ENCODE peak calls at places on chromosomes 7 and 10, in ten cellular contexts. One of them, this sample, is unnamed.

GRCh38 chr10:123689880-123690279 is 23.7 kb downstream of the GPR26 start:
- DNase-seq in OCI-LY7: no peak
- DNase-seq in psoas muscle: no peak
- DNase-seq in naive thymus-derived CD4-positive, alpha-beta T cell: no peak
- DNase-seq in aorta: no peak
- DNase-seq in keratinocyte: no peak
- DNase-seq in neural progenitor cell: no peak
- DNase-seq in stomach: no peak
- DNase-seq in CD8-positive, alpha-beta memory T cell: no peak
- DNase-seq in brain microvascular endothelial cell: no peak
- DNase-seq in this sample: no peak

GRCh38 chr10:5645375-5645774 is 21.0 kb downstream of the ASB13 start:
- DNase-seq in OCI-LY7: peak; percentile 83
- DNase-seq in neural progenitor cell: no peak
- DNase-seq in brain microvascular endothelial cell: no peak
- DNase-seq in keratinocyte: no peak
- DNase-seq in CD8-positive, alpha-beta memory T cell: no peak
- DNase-seq in psoas muscle: peak; percentile 65
- DNase-seq in stomach: peak; percentile 42
- DNase-seq in aorta: no peak
- DNase-seq in naive thymus-derived CD4-positive, alpha-beta T cell: no peak
- DNase-seq in this sample: no peak

GRCh38 chr7:19621740-19622139 is 87.1 kb downstream of the POLR1F start:
- DNase-seq in naive thymus-derived CD4-positive, alpha-beta T cell: no peak
- DNase-seq in psoas muscle: no peak
- DNase-seq in stomach: no peak
- DNase-seq in OCI-LY7: no peak
- DNase-seq in aorta: no peak
- DNase-seq in neural progenitor cell: no peak
- DNase-seq in CD8-positive, alpha-beta memory T cell: no peak
- DNase-seq in brain microvascular endothelial cell: peak; percentile 27
- DNase-seq in keratinocyte: no peak
- DNase-seq in this sample: peak; percentile 31

GRCh38 chr10:3786295-3786981 is 1.4 kb upstream of the KLF6 start:
- DNase-seq in keratinocyte: no peak
- DNase-seq in OCI-LY7: peak; percentile 33
- DNase-seq in neural progenitor cell: peak; percentile 52
- DNase-seq in psoas muscle: peak; percentile 68
- DNase-seq in naive thymus-derived CD4-positive, alpha-beta T cell: no peak
- DNase-seq in brain microvascular endothelial cell: no peak
- DNase-seq in stomach: no peak
- DNase-seq in CD8-positive, alpha-beta memory T cell: no peak
- DNase-seq in aorta: peak; percentile 76
- DNase-seq in this sample: no peak

GRCh38 chr10:132409667-132410028 is 12.6 kb downstream of the PWWP2B start:
- DNase-seq in psoas muscle: no peak
- DNase-seq in aorta: no peak
- DNase-seq in brain microvascular endothelial cell: no peak
- DNase-seq in CD8-positive, alpha-beta memory T cell: no peak
- DNase-seq in OCI-LY7: no peak
- DNase-seq in naive thymus-derived CD4-positive, alpha-beta T cell: no peak
- DNase-seq in neural progenitor cell: no peak
- DNase-seq in keratinocyte: no peak
- DNase-seq in stomach: no peak
- DNase-seq in this sample: no peak

GRCh38 chr10:5622586-5622985 is 43.8 kb downstream of the ASB13 start:
- DNase-seq in stomach: no peak
- DNase-seq in OCI-LY7: no peak
- DNase-seq in keratinocyte: no peak
- DNase-seq in brain microvascular endothelial cell: no peak
- DNase-seq in psoas muscle: no peak
- DNase-seq in CD8-positive, alpha-beta memory T cell: no peak
- DNase-seq in naive thymus-derived CD4-positive, alpha-beta T cell: no peak
- DNase-seq in neural progenitor cell: no peak
- DNase-seq in aorta: no peak
- DNase-seq in this sample: no peak

GRCh38 chr7:152709307-152710133 is 33.6 kb upstream of the XRCC2 start:
- DNase-seq in naive thymus-derived CD4-positive, alpha-beta T cell: no peak
- DNase-seq in stomach: no peak
- DNase-seq in neural progenitor cell: peak; percentile 37
- DNase-seq in brain microvascular endothelial cell: no peak
- DNase-seq in OCI-LY7: no peak
- DNase-seq in CD8-positive, alpha-beta memory T cell: no peak
- DNase-seq in psoas muscle: no peak
- DNase-seq in keratinocyte: no peak
- DNase-seq in aorta: no peak
- DNase-seq in this sample: no peak

GRCh38 chr7:73842248-73842895 is at the start of gene METTL27:
- DNase-seq in naive thymus-derived CD4-positive, alpha-beta T cell: peak; percentile 70
- DNase-seq in aorta: peak; percentile 96
- DNase-seq in brain microvascular endothelial cell: peak; percentile 91
- DNase-seq in keratinocyte: no peak
- DNase-seq in OCI-LY7: peak; percentile 95
- DNase-seq in neural progenitor cell: peak; percentile 97
- DNase-seq in psoas muscle: peak; percentile 96
- DNase-seq in stomach: peak; percentile 94
- DNase-seq in CD8-positive, alpha-beta memory T cell: peak; percentile 86
- DNase-seq in this sample: peak; percentile 68

GRCh38 chr7:72441791-72442190 is 29.7 kb upstream of the CALN1 start:
- DNase-seq in brain microvascular endothelial cell: peak; percentile 1
- DNase-seq in OCI-LY7: no peak
- DNase-seq in aorta: no peak
- DNase-seq in keratinocyte: no peak
- DNase-seq in neural progenitor cell: no peak
- DNase-seq in stomach: no peak
- DNase-seq in CD8-positive, alpha-beta memory T cell: no peak
- DNase-seq in naive thymus-derived CD4-positive, alpha-beta T cell: no peak
- DNase-seq in psoas muscle: no peak
- DNase-seq in this sample: no peak

GRCh38 chr7:159092701-159093121 is 52.0 kb downstream of the VIPR2 start:
- DNase-seq in aorta: peak; percentile 88
- DNase-seq in brain microvascular endothelial cell: no peak
- DNase-seq in CD8-positive, alpha-beta memory T cell: no peak
- DNase-seq in OCI-LY7: no peak
- DNase-seq in keratinocyte: no peak
- DNase-seq in stomach: peak; percentile 21
- DNase-seq in psoas muscle: no peak
- DNase-seq in naive thymus-derived CD4-positive, alpha-beta T cell: no peak
- DNase-seq in neural progenitor cell: no peak
- DNase-seq in this sample: no peak

GRCh38 chr10:80568306-80568705 is 30.6 kb downstream of the SH2D4B start:
- DNase-seq in CD8-positive, alpha-beta memory T cell: no peak
- DNase-seq in brain microvascular endothelial cell: no peak
- DNase-seq in neural progenitor cell: no peak
- DNase-seq in OCI-LY7: no peak
- DNase-seq in naive thymus-derived CD4-positive, alpha-beta T cell: no peak
- DNase-seq in stomach: no peak
- DNase-seq in aorta: no peak
- DNase-seq in psoas muscle: no peak
- DNase-seq in keratinocyte: no peak
- DNase-seq in this sample: no peak

GRCh38 chr10:31602541-31603244 is 283.7 kb downstream of the ZEB1 start:
- DNase-seq in stomach: peak; percentile 54
- DNase-seq in CD8-positive, alpha-beta memory T cell: no peak
- DNase-seq in psoas muscle: peak; percentile 95
- DNase-seq in OCI-LY7: no peak
- DNase-seq in naive thymus-derived CD4-positive, alpha-beta T cell: no peak
- DNase-seq in neural progenitor cell: peak; percentile 83
- DNase-seq in keratinocyte: peak; percentile 4
- DNase-seq in aorta: peak; percentile 90
- DNase-seq in brain microvascular endothelial cell: peak; percentile 60
- DNase-seq in this sample: peak; percentile 43

GRCh38 chr7:155778349-155778748 is 33.9 kb downstream of the SHH start:
- DNase-seq in stomach: peak; percentile 19
- DNase-seq in psoas muscle: no peak
- DNase-seq in neural progenitor cell: no peak
- DNase-seq in OCI-LY7: no peak
- DNase-seq in keratinocyte: no peak
- DNase-seq in naive thymus-derived CD4-positive, alpha-beta T cell: no peak
- DNase-seq in aorta: no peak
- DNase-seq in brain microvascular endothelial cell: no peak
- DNase-seq in CD8-positive, alpha-beta memory T cell: no peak
- DNase-seq in this sample: no peak

GRCh38 chr10:118408145-118408544 is 66.0 kb upstream of the FAM204A start:
- DNase-seq in aorta: no peak
- DNase-seq in brain microvascular endothelial cell: no peak
- DNase-seq in neural progenitor cell: no peak
- DNase-seq in keratinocyte: no peak
- DNase-seq in stomach: no peak
- DNase-seq in OCI-LY7: no peak
- DNase-seq in naive thymus-derived CD4-positive, alpha-beta T cell: no peak
- DNase-seq in CD8-positive, alpha-beta memory T cell: no peak
- DNase-seq in psoas muscle: no peak
- DNase-seq in this sample: no peak

GRCh38 chr7:81698965-81699364 is 70.9 kb downstream of the HGF start:
- DNase-seq in CD8-positive, alpha-beta memory T cell: no peak
- DNase-seq in psoas muscle: no peak
- DNase-seq in stomach: no peak
- DNase-seq in naive thymus-derived CD4-positive, alpha-beta T cell: no peak
- DNase-seq in aorta: no peak
- DNase-seq in OCI-LY7: no peak
- DNase-seq in brain microvascular endothelial cell: no peak
- DNase-seq in neural progenitor cell: no peak
- DNase-seq in keratinocyte: no peak
- DNase-seq in this sample: no peak
- H3K4me3 ChIP-seq in CD8-positive, alpha-beta memory T cell: no peak overlapping the region
- H3K4me3 ChIP-seq in psoas muscle: no peak overlapping the region
- H3K4me3 ChIP-seq in stomach: no peak overlapping the region
- H3K4me3 ChIP-seq in naive thymus-derived CD4-positive, alpha-beta T cell: no peak overlapping the region
- H3K4me3 ChIP-seq in aorta: no peak overlapping the region
- H3K4me3 ChIP-seq in OCI-LY7: no peak overlapping the region
- H3K4me3 ChIP-seq in brain microvascular endothelial cell: no peak overlapping the region
- H3K4me3 ChIP-seq in neural progenitor cell: no peak overlapping the region
- H3K4me3 ChIP-seq in keratinocyte: no peak overlapping the region
- H3K4me3 ChIP-seq in this sample: no peak overlapping the region

DNA sequence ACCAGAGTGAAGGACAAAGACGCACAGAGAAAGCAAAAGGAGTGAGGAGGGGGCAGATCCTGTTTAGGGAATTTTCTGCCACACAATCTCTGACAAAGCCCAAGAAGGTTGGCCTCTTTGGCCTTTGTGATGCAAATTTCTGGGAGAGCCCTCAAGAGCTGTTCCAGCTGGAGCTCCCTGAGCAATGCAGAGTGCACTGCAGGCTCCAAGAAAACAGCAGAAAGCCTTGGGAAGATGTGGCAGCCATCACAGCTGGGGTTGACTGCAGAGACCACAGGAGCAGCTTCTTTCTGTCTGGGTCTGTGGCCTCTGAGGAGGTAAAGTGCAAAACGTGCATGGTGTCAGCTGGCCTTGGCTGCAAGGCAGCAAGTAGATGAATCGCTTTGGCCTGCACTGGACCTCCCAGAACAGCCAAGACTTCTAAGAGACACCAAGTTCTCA is 200.2 kb downstream of the ELMO1 start:
- DNase-seq in psoas muscle: peak; percentile 67
- DNase-seq in neural progenitor cell: peak; percentile 94
- DNase-seq in CD8-positive, alpha-beta memory T cell: no peak
- DNase-seq in OCI-LY7: no peak
- DNase-seq in brain microvascular endothelial cell: no peak
- DNase-seq in aorta: no peak
- DNase-seq in stomach: no peak
- DNase-seq in keratinocyte: no peak
- DNase-seq in naive thymus-derived CD4-positive, alpha-beta T cell: no peak
- DNase-seq in this sample: no peak
- H3K4me3 ChIP-seq in psoas muscle: no peak overlapping the region
- H3K4me3 ChIP-seq in neural progenitor cell: no peak overlapping the region
- H3K4me3 ChIP-seq in CD8-positive, alpha-beta memory T cell: no peak overlapping the region
- H3K4me3 ChIP-seq in OCI-LY7: no peak overlapping the region
- H3K4me3 ChIP-seq in brain microvascular endothelial cell: no peak overlapping the region
- H3K4me3 ChIP-seq in aorta: no peak overlapping the region
- H3K4me3 ChIP-seq in stomach: no peak overlapping the region
- H3K4me3 ChIP-seq in keratinocyte: no peak overlapping the region
- H3K4me3 ChIP-seq in naive thymus-derived CD4-positive, alpha-beta T cell: no peak overlapping the region
- H3K4me3 ChIP-seq in this sample: no peak overlapping the region

GRCh38 chr7:935321-936130 is 19.0 kb downstream of the ADAP1 start:
- DNase-seq in naive thymus-derived CD4-positive, alpha-beta T cell: no peak
- DNase-seq in stomach: no peak
- DNase-seq in keratinocyte: no peak
- DNase-seq in brain microvascular endothelial cell: no peak
- DNase-seq in CD8-positive, alpha-beta memory T cell: no peak
- DNase-seq in neural progenitor cell: no peak
- DNase-seq in OCI-LY7: no peak
- DNase-seq in psoas muscle: peak; percentile 28
- DNase-seq in aorta: peak; percentile 67
- DNase-seq in this sample: no peak
- H3K4me3 ChIP-seq in naive thymus-derived CD4-positive, alpha-beta T cell: no peak overlapping the region
- H3K4me3 ChIP-seq in stomach: no peak overlapping the region
- H3K4me3 ChIP-seq in keratinocyte: no peak overlapping the region
- H3K4me3 ChIP-seq in brain microvascular endothelial cell: no peak overlapping the region
- H3K4me3 ChIP-seq in CD8-positive, alpha-beta memory T cell: no peak overlapping the region
- H3K4me3 ChIP-seq in neural progenitor cell: no peak overlapping the region
- H3K4me3 ChIP-seq in OCI-LY7: no peak overlapping the region
- H3K4me3 ChIP-seq in psoas muscle: no peak overlapping the region
- H3K4me3 ChIP-seq in aorta: no peak overlapping the region
- H3K4me3 ChIP-seq in this sample: no peak overlapping the region

DNA sequence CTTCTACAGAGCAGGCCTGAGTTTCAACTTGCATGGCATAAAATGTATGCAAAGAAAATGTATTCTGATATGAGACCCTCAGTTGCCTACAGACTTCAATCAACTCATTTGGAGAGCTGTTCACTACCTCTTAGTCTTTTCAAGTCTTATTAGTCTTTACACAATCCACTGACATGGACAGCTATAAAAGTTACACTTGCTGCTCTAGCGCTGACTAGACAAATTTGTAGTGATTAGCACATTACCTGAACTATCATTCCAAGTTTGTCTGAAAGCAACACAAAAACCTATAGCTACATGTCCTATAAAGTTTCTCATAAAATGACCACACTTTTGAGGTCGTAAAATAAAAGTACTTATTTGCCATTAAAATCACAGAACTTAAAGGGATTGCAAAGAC is 83.9 kb downstream of the PARD3 start:
- DNase-seq in keratinocyte: no peak
- DNase-seq in OCI-LY7: no peak
- DNase-seq in psoas muscle: no peak
- DNase-seq in neural progenitor cell: no peak
- DNase-seq in stomach: no peak
- DNase-seq in CD8-positive, alpha-beta memory T cell: no peak
- DNase-seq in brain microvascular endothelial cell: no peak
- DNase-seq in aorta: no peak
- DNase-seq in naive thymus-derived CD4-positive, alpha-beta T cell: no peak
- DNase-seq in this sample: no peak
- H3K4me3 ChIP-seq in keratinocyte: no peak overlapping the region
- H3K4me3 ChIP-seq in OCI-LY7: no peak overlapping the region
- H3K4me3 ChIP-seq in psoas muscle: no peak overlapping the region
- H3K4me3 ChIP-seq in neural progenitor cell: no peak overlapping the region
- H3K4me3 ChIP-seq in stomach: no peak overlapping the region
- H3K4me3 ChIP-seq in CD8-positive, alpha-beta memory T cell: no peak overlapping the region
- H3K4me3 ChIP-seq in brain microvascular endothelial cell: no peak overlapping the region
- H3K4me3 ChIP-seq in aorta: no peak overlapping the region
- H3K4me3 ChIP-seq in naive thymus-derived CD4-positive, alpha-beta T cell: no peak overlapping the region
- H3K4me3 ChIP-seq in this sample: no peak overlapping the region

GRCh38 chr7:30853576-30853975 is 58.1 kb upstream of the AQP1 start:
- DNase-seq in OCI-LY7: no peak
- DNase-seq in psoas muscle: no peak
- DNase-seq in brain microvascular endothelial cell: no peak
- DNase-seq in naive thymus-derived CD4-positive, alpha-beta T cell: no peak
- DNase-seq in stomach: no peak
- DNase-seq in CD8-positive, alpha-beta memory T cell: no peak
- DNase-seq in aorta: no peak
- DNase-seq in neural progenitor cell: no peak
- DNase-seq in keratinocyte: no peak
- DNase-seq in this sample: no peak
- H3K4me3 ChIP-seq in OCI-LY7: no peak overlapping the region
- H3K4me3 ChIP-seq in psoas muscle: no peak overlapping the region
- H3K4me3 ChIP-seq in brain microvascular endothelial cell: no peak overlapping the region
- H3K4me3 ChIP-seq in naive thymus-derived CD4-positive, alpha-beta T cell: no peak overlapping the region
- H3K4me3 ChIP-seq in stomach: no peak overlapping the region
- H3K4me3 ChIP-seq in CD8-positive, alpha-beta memory T cell: no peak overlapping the region
- H3K4me3 ChIP-seq in aorta: no peak overlapping the region
- H3K4me3 ChIP-seq in neural progenitor cell: no peak overlapping the region
- H3K4me3 ChIP-seq in keratinocyte: no peak overlapping the region
- H3K4me3 ChIP-seq in this sample: no peak overlapping the region